ENCODE peak calls at places on chromosomes 16 and 17, in six cellular contexts. One of them, this sample, is unnamed.

GRCh38 chr17:60173304-60173807 is 23.6 kb downstream of the CA4 start:
- DNase-seq in endodermal cell: peak; percentile 39
- DNase-seq in IMR-90: peak; percentile 24
- DNase-seq in heart right ventricle: no peak
- DNase-seq in colonic mucosa: no peak
- DNase-seq in HCT116: no peak
- DNase-seq in this sample: no peak

GRCh38 chr17:41177727-41178271 is at the start of gene KRTAP4-2:
- DNase-seq in endodermal cell: no peak
- DNase-seq in IMR-90: no peak
- DNase-seq in heart right ventricle: no peak
- DNase-seq in colonic mucosa: no peak
- DNase-seq in HCT116: no peak
- DNase-seq in this sample: no peak

GRCh38 chr17:49836111-49837030 is 11.5 kb downstream of the TAC4 start:
- DNase-seq in endodermal cell: no peak
- DNase-seq in IMR-90: peak; percentile 68
- DNase-seq in heart right ventricle: peak; percentile 43
- DNase-seq in colonic mucosa: peak; percentile 57
- DNase-seq in HCT116: no peak
- DNase-seq in this sample: no peak

GRCh38 chr16:29312835-29313558 is 93.5 kb downstream of the NPIPB11 start:
- DNase-seq in endodermal cell: no peak
- DNase-seq in IMR-90: no peak
- DNase-seq in heart right ventricle: no peak
- DNase-seq in colonic mucosa: no peak
- DNase-seq in HCT116: no peak
- DNase-seq in this sample: no peak

GRCh38 chr16:89697161-89697615 is 4.3 kb downstream of the SPATA2L start:
- DNase-seq in endodermal cell: peak; percentile 47
- DNase-seq in IMR-90: no peak
- DNase-seq in heart right ventricle: no peak
- DNase-seq in colonic mucosa: no peak
- DNase-seq in HCT116: no peak
- DNase-seq in this sample: no peak

GRCh38 chr16:22347100-22347820 is 27.2 kb downstream of the CDR2 start:
- DNase-seq in endodermal cell: no peak
- DNase-seq in IMR-90: no peak
- DNase-seq in heart right ventricle: peak; percentile 41
- DNase-seq in colonic mucosa: no peak
- DNase-seq in HCT116: no peak
- DNase-seq in this sample: no peak

GRCh38 chr16:88287219-88287618 is 95.5 kb upstream of the ZNF469 start:
- DNase-seq in endodermal cell: peak; percentile 68
- DNase-seq in IMR-90: no peak
- DNase-seq in heart right ventricle: no peak
- DNase-seq in colonic mucosa: no peak
- DNase-seq in HCT116: peak; percentile 63
- DNase-seq in this sample: no peak

GRCh38 chr17:81494984-81495383 is 17.6 kb downstream of the ACTG1 start:
- DNase-seq in endodermal cell: peak; percentile 69
- DNase-seq in IMR-90: no peak
- DNase-seq in heart right ventricle: no peak
- DNase-seq in colonic mucosa: no peak
- DNase-seq in HCT116: no peak
- DNase-seq in this sample: no peak

GRCh38 chr17:8163978-8164814 is 1.4 kb upstream of the VAMP2 start:
- DNase-seq in endodermal cell: peak; percentile 91
- DNase-seq in IMR-90: peak; percentile 59
- DNase-seq in heart right ventricle: peak; percentile 90
- DNase-seq in colonic mucosa: peak; percentile 88
- DNase-seq in HCT116: no peak
- DNase-seq in this sample: peak; percentile 82

GRCh38 chr16:48318630-48319029 is 66.6 kb downstream of the SIAH1 start:
- DNase-seq in endodermal cell: peak; percentile 66
- DNase-seq in IMR-90: peak; percentile 54
- DNase-seq in heart right ventricle: peak; percentile 74
- DNase-seq in colonic mucosa: no peak
- DNase-seq in HCT116: no peak
- DNase-seq in this sample: no peak

GRCh38 chr16:57143125-57143965 is 42.5 kb downstream of the PSME3IP1 start:
- DNase-seq in endodermal cell: no peak
- DNase-seq in IMR-90: no peak
- DNase-seq in heart right ventricle: no peak
- DNase-seq in colonic mucosa: no peak
- DNase-seq in HCT116: no peak
- DNase-seq in this sample: no peak

GRCh38 chr16:4376126-4376819 is 4.6 kb downstream of the VASN start:
- DNase-seq in endodermal cell: no peak
- DNase-seq in IMR-90: peak; percentile 84
- DNase-seq in heart right ventricle: peak; percentile 86
- DNase-seq in colonic mucosa: peak; percentile 65
- DNase-seq in HCT116: no peak
- DNase-seq in this sample: peak; percentile 97

GRCh38 chr17:66038125-66038524 is 153.8 kb downstream of the CEP112 start:
- DNase-seq in endodermal cell: no peak
- DNase-seq in IMR-90: no peak
- DNase-seq in heart right ventricle: no peak
- DNase-seq in colonic mucosa: no peak
- DNase-seq in HCT116: no peak
- DNase-seq in this sample: no peak

GRCh38 chr17:47895254-47895855 is 681 bp upstream of the SP2 start:
- DNase-seq in endodermal cell: no peak
- DNase-seq in IMR-90: peak; percentile 17
- DNase-seq in heart right ventricle: no peak
- DNase-seq in colonic mucosa: peak; percentile 55
- DNase-seq in HCT116: no peak
- DNase-seq in this sample: no peak

GRCh38 chr17:29778936-29779811 is 150.9 kb downstream of the SSH2 start:
- DNase-seq in endodermal cell: peak; percentile 87
- DNase-seq in IMR-90: peak; percentile 46
- DNase-seq in heart right ventricle: peak; percentile 85
- DNase-seq in colonic mucosa: peak; percentile 69
- DNase-seq in HCT116: peak; percentile 40
- DNase-seq in this sample: peak; percentile 67

GRCh38 chr17:73533127-73533526 is 111.1 kb downstream of the SDK2 start:
- DNase-seq in endodermal cell: no peak
- DNase-seq in IMR-90: no peak
- DNase-seq in heart right ventricle: peak; percentile 81
- DNase-seq in colonic mucosa: no peak
- DNase-seq in HCT116: no peak
- DNase-seq in this sample: no peak

GRCh38 chr16:27748868-27749546 is 199.1 kb downstream of the KATNIP start:
- DNase-seq in endodermal cell: peak; percentile 82
- DNase-seq in IMR-90: peak; percentile 84
- DNase-seq in heart right ventricle: peak; percentile 20
- DNase-seq in colonic mucosa: peak; percentile 79
- DNase-seq in HCT116: peak; percentile 54
- DNase-seq in this sample: no peak

GRCh38 chr16:27963471-27963965 is 100.0 kb downstream of the GSG1L start:
- DNase-seq in endodermal cell: no peak
- DNase-seq in IMR-90: no peak
- DNase-seq in heart right ventricle: no peak
- DNase-seq in colonic mucosa: no peak
- DNase-seq in HCT116: no peak
- DNase-seq in this sample: peak; percentile 17

GRCh38 chr16:9092282-9092962 is 978 bp downstream of the HAPSTR1 start:
- DNase-seq in endodermal cell: peak; percentile 71
- DNase-seq in IMR-90: no peak
- DNase-seq in heart right ventricle: peak; percentile 55
- DNase-seq in colonic mucosa: peak; percentile 46
- DNase-seq in HCT116: no peak
- DNase-seq in this sample: peak; percentile 75

GRCh38 chr17:80123791-80124190 is 22.4 kb downstream of the GAA start:
- DNase-seq in endodermal cell: no peak
- DNase-seq in IMR-90: peak; percentile 75
- DNase-seq in heart right ventricle: no peak
- DNase-seq in colonic mucosa: no peak
- DNase-seq in HCT116: no peak
- DNase-seq in this sample: no peak

GRCh38 chr17:16930571-16931317 is 41.2 kb downstream of the TNFRSF13B start:
- DNase-seq in endodermal cell: no peak
- DNase-seq in IMR-90: no peak
- DNase-seq in heart right ventricle: no peak
- DNase-seq in colonic mucosa: no peak
- DNase-seq in HCT116: no peak
- DNase-seq in this sample: peak; percentile 35

GRCh38 chr16:65012357-65012756 is 109.5 kb downstream of the CDH11 start:
- DNase-seq in endodermal cell: no peak
- DNase-seq in IMR-90: peak; percentile 83
- DNase-seq in heart right ventricle: no peak
- DNase-seq in colonic mucosa: no peak
- DNase-seq in HCT116: no peak
- DNase-seq in this sample: no peak

GRCh38 chr17:37553357-37553966 is 55.8 kb downstream of the SYNRG start:
- DNase-seq in endodermal cell: no peak
- DNase-seq in IMR-90: no peak
- DNase-seq in heart right ventricle: no peak
- DNase-seq in colonic mucosa: no peak
- DNase-seq in HCT116: no peak
- DNase-seq in this sample: no peak

GRCh38 chr16:71540-72341 is 690 bp downstream of the RHBDF1 start:
- DNase-seq in endodermal cell: peak; percentile 95
- DNase-seq in IMR-90: peak; percentile 76
- DNase-seq in heart right ventricle: peak; percentile 81
- DNase-seq in colonic mucosa: peak; percentile 91
- DNase-seq in HCT116: peak; percentile 42
- DNase-seq in this sample: no peak

GRCh38 chr16:85984947-85985451 is 86.0 kb downstream of the IRF8 start:
- DNase-seq in endodermal cell: peak; percentile 30
- DNase-seq in IMR-90: no peak
- DNase-seq in heart right ventricle: no peak
- DNase-seq in colonic mucosa: peak; percentile 46
- DNase-seq in HCT116: no peak
- DNase-seq in this sample: no peak

GRCh38 chr16:55257971-55258613 is 65.9 kb upstream of the IRX6 start:
- DNase-seq in endodermal cell: peak; percentile 93
- DNase-seq in IMR-90: peak; percentile 26
- DNase-seq in heart right ventricle: peak; percentile 23
- DNase-seq in colonic mucosa: peak; percentile 66
- DNase-seq in HCT116: peak; percentile 58
- DNase-seq in this sample: peak; percentile 58

GRCh38 chr16:50591800-50592771 is 43.9 kb downstream of the NKD1 start:
- DNase-seq in endodermal cell: no peak
- DNase-seq in IMR-90: no peak
- DNase-seq in heart right ventricle: peak; percentile 58
- DNase-seq in colonic mucosa: no peak
- DNase-seq in HCT116: no peak
- DNase-seq in this sample: peak; percentile 97

GRCh38 chr16:68834550-68834949 is 8.8 kb upstream of the TANGO6 start:
- DNase-seq in endodermal cell: no peak
- DNase-seq in IMR-90: peak; percentile 22
- DNase-seq in heart right ventricle: no peak
- DNase-seq in colonic mucosa: no peak
- DNase-seq in HCT116: no peak
- DNase-seq in this sample: no peak
- H3K4me1 ChIP-seq in endodermal cell: no peaks in the 10 kb centered on the region
- H3K4me1 ChIP-seq in IMR-90: no peaks in the 10 kb centered on the region
- H3K4me1 ChIP-seq in heart right ventricle: no peaks in the 10 kb centered on the region
- H3K4me1 ChIP-seq in colonic mucosa: no peaks in the 10 kb centered on the region
- H3K4me1 ChIP-seq in HCT116: no peaks in the 10 kb centered on the region
- H3K4me1 ChIP-seq in this sample: no peaks in the 10 kb centered on the region

GRCh38 chr17:9174312-9174711 is 153.0 kb downstream of the NTN1 start:
- DNase-seq in endodermal cell: no peak
- DNase-seq in IMR-90: no peak
- DNase-seq in heart right ventricle: no peak
- DNase-seq in colonic mucosa: no peak
- DNase-seq in HCT116: no peak
- DNase-seq in this sample: no peak
- TF ChIP-seq CTCF in endodermal cell: no peak
- TF ChIP-seq CTCF in IMR-90: no peak
- TF ChIP-seq CTCF in heart right ventricle: no peak
- TF ChIP-seq CTCF in colonic mucosa: no peak
- TF ChIP-seq CTCF in HCT116: no peak
- TF ChIP-seq CTCF in this sample: no peak

GRCh38 chr16:81809567-81809966 is 30.5 kb downstream of the PLCG2 start:
- DNase-seq in endodermal cell: no peak
- DNase-seq in IMR-90: no peak
- DNase-seq in heart right ventricle: no peak
- DNase-seq in colonic mucosa: no peak
- DNase-seq in HCT116: no peak
- DNase-seq in this sample: no peak

GRCh38 chr16:81807767-81808166 is 28.7 kb downstream of the PLCG2 start:
- DNase-seq in endodermal cell: no peak
- DNase-seq in IMR-90: no peak
- DNase-seq in heart right ventricle: no peak
- DNase-seq in colonic mucosa: no peak
- DNase-seq in HCT116: no peak
- DNase-seq in this sample: no peak

GRCh38 chr16:81804134-81804610 is 25.1 kb downstream of the PLCG2 start:
- DNase-seq in endodermal cell: no peak
- DNase-seq in IMR-90: no peak
- DNase-seq in heart right ventricle: no peak
- DNase-seq in colonic mucosa: no peak
- DNase-seq in HCT116: no peak
- DNase-seq in this sample: no peak

GRCh38 chr16:81808933-81809480 is 29.9 kb downstream of the PLCG2 start:
- DNase-seq in endodermal cell: no peak
- DNase-seq in IMR-90: no peak
- DNase-seq in heart right ventricle: no peak
- DNase-seq in colonic mucosa: no peak
- DNase-seq in HCT116: no peak
- DNase-seq in this sample: no peak

DNA sequence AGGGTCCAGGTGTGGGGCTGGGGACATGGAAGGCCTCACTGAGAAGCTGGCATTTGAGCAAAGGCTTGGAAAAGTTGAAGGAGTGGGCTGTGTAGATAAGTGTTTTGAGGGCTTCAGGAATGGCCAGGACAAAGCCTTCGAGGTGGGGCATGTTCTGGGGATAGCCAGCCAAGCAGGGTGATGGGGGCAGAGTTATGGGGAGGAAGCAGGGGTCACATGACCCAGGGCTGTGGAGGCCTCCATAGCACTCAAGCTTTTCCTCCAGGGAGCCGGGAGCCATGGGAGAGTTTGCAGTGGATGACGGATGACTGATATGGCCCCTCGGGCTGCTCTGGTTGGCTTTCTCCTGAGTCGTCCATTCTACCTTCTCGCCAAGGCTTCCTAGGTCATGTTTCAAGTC is 27.6 kb downstream of the PLCG2 start:
- DNase-seq in endodermal cell: no peak
- DNase-seq in IMR-90: no peak
- DNase-seq in heart right ventricle: no peak
- DNase-seq in colonic mucosa: no peak
- DNase-seq in HCT116: no peak
- DNase-seq in this sample: no peak
- H3K4me1 ChIP-seq in endodermal cell: no peaks in the 10 kb centered on the region
- H3K4me1 ChIP-seq in IMR-90: no peaks in the 10 kb centered on the region
- H3K4me1 ChIP-seq in heart right ventricle: no peaks in the 10 kb centered on the region
- H3K4me1 ChIP-seq in colonic mucosa: no peaks in the 10 kb centered on the region
- H3K4me1 ChIP-seq in HCT116: no peaks in the 10 kb centered on the region
- H3K4me1 ChIP-seq in this sample: no peaks in the 10 kb centered on the region

GRCh38 chr17:38749222-38750043 is 1.3 kb upstream of the PCGF2 start:
- DNase-seq in endodermal cell: peak; percentile 96
- DNase-seq in IMR-90: peak; percentile 52
- DNase-seq in heart right ventricle: peak; percentile 95
- DNase-seq in colonic mucosa: peak; percentile 93
- DNase-seq in HCT116: peak; percentile 56
- DNase-seq in this sample: peak; percentile 91
- TF ChIP-seq CTCF in endodermal cell: peak; percentile 16
- TF ChIP-seq CTCF in IMR-90: no peak
- TF ChIP-seq CTCF in heart right ventricle: peak; percentile 30
- TF ChIP-seq CTCF in colonic mucosa: no peak
- TF ChIP-seq CTCF in HCT116: no peak
- TF ChIP-seq CTCF in this sample: no peak